ENCODE peak calls at places on chromosomes 11 and 22, in five cellular contexts. K, D, T, P and C are unnamed samples.

GRCh38 chr11:116312560-116313340 is 460.0 kb downstream of the BUD13 start:
- DNase-seq in K (no peak), P (no peak), T (no peak), D (peak; percentile 91), C (no peak)

GRCh38 chr22:21457023-21457787 is 10.0 kb upstream of the TMEM191C start:
- DNase-seq in T (no peak), P (no peak), D (no peak), K (no peak), C (no peak)

GRCh38 chr22:22787805-22788459 is 99.7 kb upstream of the IGLL5 start:
- DNase-seq in P (peak; percentile 76), D (peak; percentile 39), T (peak; percentile 26), K (no peak), C (peak; percentile 72)

GRCh38 chr11:34566736-34567135 is 53.1 kb upstream of the ELF5 start:
- DNase-seq in T (no peak), K (no peak), D (no peak), P (no peak), C (no peak)

GRCh38 chr22:46549565-46549840 is 12.1 kb upstream of the CELSR1 start:
- DNase-seq in D (no peak), T (no peak), P (no peak), K (no peak), C (no peak)

GRCh38 chr22:48185656-48186055 is 1423.2 kb downstream of the TBC1D22A start:
- DNase-seq in T (no peak), D (no peak), K (no peak), P (no peak), C (no peak)

GRCh38 chr11:8688414-8689362 is 6.1 kb downstream of the RPL27A start:
- DNase-seq in P (peak; percentile 92), D (peak; percentile 98), T (peak; percentile 95), K (peak; percentile 91), C (peak; percentile 99)

GRCh38 chr22:31872209-31872608 is 72.1 kb upstream of the YWHAH start:
- DNase-seq in T (no peak), D (no peak), P (no peak), K (no peak), C (peak; percentile 23)

GRCh38 chr11:60905551-60906113 is 753 bp downstream of the PRPF19 start:
- DNase-seq in T (no peak), K (no peak), D (peak; percentile 29), P (no peak), C (no peak)

GRCh38 chr11:69550846-69551245 is 69.4 kb downstream of the LINC01488 start:
- DNase-seq in K (no peak), D (no peak), T (no peak), P (no peak), C (no peak)

GRCh38 chr11:14070866-14071265 is 108.3 kb downstream of the SPON1 start:
- DNase-seq in D (no peak), T (no peak), K (no peak), P (no peak), C (no peak)

GRCh38 chr11:126352934-126353801 is 2.3 kb upstream of the ST3GAL4 start:
- DNase-seq in P (no peak), D (no peak), K (no peak), T (peak; percentile 42), C (peak; percentile 71)

GRCh38 chr11:123203934-123204333 is 8.9 kb upstream of the CLMP start:
- DNase-seq in D (no peak), P (no peak), T (no peak), K (no peak), C (no peak)

GRCh38 chr11:2204361-2205213 is 33.0 kb upstream of the TH start:
- DNase-seq in D (no peak), K (no peak), P (no peak), T (no peak), C (no peak)

GRCh38 chr22:30240541-30241417 is 5.8 kb downstream of the LIF start:
- DNase-seq in K (no peak), T (no peak), D (no peak), P (no peak), C (no peak)

GRCh38 chr11:76008474-76008873 is 193.5 kb downstream of the UVRAG start:
- DNase-seq in T (no peak), D (no peak), P (no peak), K (no peak), C (no peak)

GRCh38 chr11:48091426-48092102 is 111.2 kb downstream of the PTPRJ start:
- DNase-seq in D (no peak), P (no peak), T (no peak), K (no peak), C (no peak)

GRCh38 chr22:42548597-42549328 is 5.0 kb upstream of the SERHL2 start:
- DNase-seq in P (no peak), T (no peak), D (no peak), K (no peak), C (no peak)

GRCh38 chr11:9886595-9886994 is 222.7 kb downstream of the SWAP70 start:
- DNase-seq in D (no peak), K (no peak), P (no peak), T (no peak), C (no peak)

GRCh38 chr11:105033344-105033743 is 1.6 kb downstream of the CASP1 start:
- DNase-seq in K (no peak), T (no peak), P (no peak), D (no peak), C (no peak)

GRCh38 chr22:42179616-42180015 is 49.0 kb upstream of the CYP2D6 start:
- DNase-seq in P (no peak), T (peak; percentile 56), D (no peak), K (peak; percentile 17), C (no peak)

GRCh38 chr11:22884268-22884667 is 24.0 kb upstream of the CCDC179 start:
- DNase-seq in D (no peak), K (no peak), P (no peak), T (no peak), C (no peak)

GRCh38 chr11:8356731-8357504 is 93.2 kb upstream of the LMO1 start:
- DNase-seq in T (no peak), P (peak; percentile 67), K (no peak), D (no peak), C (no peak)

GRCh38 chr11:66068923-66069714 is 953 bp upstream of the PACS1 start:
- DNase-seq in K (no peak), D (no peak), T (peak; percentile 73), P (no peak), C (peak; percentile 86)

GRCh38 chr22:30892286-30892685 is 76.3 kb downstream of the MORC2 start:
- DNase-seq in P (no peak), K (no peak), D (no peak), T (no peak), C (no peak)

GRCh38 chr11:131691558-131692041 is 321.2 kb downstream of the NTM start:
- DNase-seq in P (peak; percentile 81), D (peak; percentile 86), K (no peak), T (no peak), C (peak; percentile 54)

GRCh38 chr11:957201-957920 is 31.7 kb downstream of the AP2A2 start:
- DNase-seq in K (no peak), P (no peak), T (no peak), D (no peak), C (no peak)

GRCh38 chr11:61947486-61948210 is 2.5 kb upstream of the BEST1 start:
- DNase-seq in P (peak; percentile 84), T (peak; percentile 77), D (peak; percentile 71), K (peak; percentile 85), C (peak; percentile 76)

GRCh38 chr11:131734871-131735270 is 364.5 kb downstream of the NTM start:
- DNase-seq in T (no peak), K (no peak), D (no peak), P (no peak), C (no peak)